ENCODE peak calls at places on chromosomes 6 and 20, in nine cellular contexts. V, N, W, A, T, K, Q, C and B are unnamed samples.

GRCh38 chr20:41159547-41159946 is 22.2 kb downstream of the PLCG1 start:
- DNase-seq in V (no peak), Q (no peak), T (no peak), C (no peak), N (no peak), K (no peak), W (no peak), A (no peak), B (no peak)

GRCh38 chr20:21693322-21693721 is 12.1 kb upstream of the PAX1 start:
- DNase-seq in V (no peak), N (no peak), K (no peak), A (no peak), C (no peak), W (no peak), Q (no peak), T (no peak), B (no peak)

GRCh38 chr6:143125896-143126573 is 65.3 kb downstream of the AIG1 start:
- DNase-seq in K (no peak), Q (no peak), A (no peak), T (no peak), W (no peak), C (no peak), N (no peak), V (no peak), B (no peak)

GRCh38 chr20:23058240-23058639 is 8.8 kb upstream of the THBD start:
- DNase-seq in Q (no peak), N (no peak), W (no peak), V (no peak), C (no peak), T (no peak), K (no peak), A (no peak), B (no peak)

GRCh38 chr20:59455392-59456341 is 148.7 kb upstream of the PHACTR3 start:
- DNase-seq in C (peak), T (no peak), A (no peak), Q (peak), W (no peak), V (no peak), K (no peak), N (peak), B (peak)

GRCh38 chr20:59412251-59412650 is 111.8 kb downstream of the EDN3 start:
- DNase-seq in K (no peak), W (no peak), V (no peak), T (no peak), C (no peak), Q (no peak), A (no peak), N (no peak), B (no peak)

GRCh38 chr6:76026101-76026500 is 46.4 kb downstream of the IMPG1 start:
- DNase-seq in A (no peak), K (no peak), W (no peak), Q (no peak), N (no peak), V (no peak), T (no peak), C (peak), B (no peak)

GRCh38 chr6:40442591-40442990 is 144.6 kb downstream of the LRFN2 start:
- DNase-seq in V (no peak), Q (no peak), T (no peak), W (no peak), N (no peak), A (no peak), K (no peak), C (no peak), B (no peak)

GRCh38 chr6:146341498-146342230 is 202.0 kb upstream of the RAB32 start:
- DNase-seq in C (no peak), T (no peak), N (no peak), K (no peak), W (no peak), A (no peak), Q (no peak), V (no peak), B (no peak)

GRCh38 chr6:45436544-45437440 is 59.1 kb upstream of the SUPT3H start:
- DNase-seq in A (no peak), Q (peak), N (peak), C (peak), T (no peak), K (no peak), W (no peak), V (no peak), B (no peak)

GRCh38 chr6:129621252-129621651 is 88.7 kb downstream of the ARHGAP18 start:
- DNase-seq in N (no peak), A (no peak), W (no peak), V (no peak), K (peak), Q (no peak), C (no peak), T (no peak), B (no peak)

GRCh38 chr20:4728121-4728520 is 6.4 kb downstream of the PRND start:
- DNase-seq in T (no peak), V (no peak), W (no peak), K (no peak), C (peak), A (no peak), Q (peak), N (no peak), B (no peak)

GRCh38 chr6:133983099-133983939 is 30.3 kb downstream of the TBPL1 start:
- DNase-seq in V (no peak), T (peak), N (no peak), A (no peak), C (peak), Q (peak), W (peak), K (no peak), B (no peak)

GRCh38 chr6:34496103-34496685 is 30.3 kb downstream of the PACSIN1 start:
- DNase-seq in Q (no peak), A (no peak), K (no peak), W (peak), N (no peak), T (no peak), C (no peak), V (no peak), B (peak)

GRCh38 chr20:63520594-63520938 is at the start of gene PPDPF:
- DNase-seq in N (peak), A (peak), Q (peak), V (peak), T (peak), W (peak), C (peak), K (peak), B (peak)

GRCh38 chr6:19757036-19757435 is 80.1 kb upstream of the ID4 start:
- DNase-seq in V (no peak), Q (peak), W (no peak), K (no peak), A (no peak), C (no peak), T (no peak), N (no peak), B (no peak)

GRCh38 chr6:47352169-47352568 is 42.5 kb upstream of the TNFRSF21 start:
- DNase-seq in V (no peak), W (no peak), C (no peak), Q (no peak), A (no peak), K (no peak), N (peak), T (no peak), B (no peak)

GRCh38 chr6:98308564-98308963 is 525.8 kb upstream of the POU3F2 start:
- DNase-seq in V (no peak), N (no peak), Q (no peak), T (no peak), W (no peak), A (no peak), C (peak), K (no peak), B (no peak)

GRCh38 chr6:41055149-41055548 is 2.1 kb downstream of the APOBEC2 start:
- DNase-seq in Q (peak), C (no peak), V (peak), N (no peak), K (no peak), T (no peak), A (no peak), W (no peak), B (no peak)

GRCh38 chr6:158067436-158068015 is 85.9 kb downstream of the SYNJ2 start:
- DNase-seq in K (no peak), W (no peak), A (no peak), N (no peak), T (no peak), Q (no peak), C (peak), V (no peak), B (no peak)

GRCh38 chr6:4460595-4461475 is 315.4 kb upstream of the CDYL start:
- DNase-seq in K (peak), N (no peak), C (no peak), W (peak), T (no peak), V (peak), A (peak), Q (peak), B (no peak)

GRCh38 chr6:77657365-77657764 is 4.5 kb downstream of the MEI4 start:
- DNase-seq in K (no peak), C (no peak), W (no peak), N (no peak), A (no peak), Q (no peak), T (no peak), V (no peak), B (no peak)

GRCh38 chr20:32763202-32763999 is 1.2 kb downstream of the DNMT3B start:
- DNase-seq in N (no peak), C (no peak), Q (no peak), K (no peak), V (no peak), A (no peak), T (no peak), W (no peak), B (peak)

GRCh38 chr6:2505624-2506023 is 245.1 kb downstream of the MYLK4 start:
- DNase-seq in K (no peak), Q (no peak), N (no peak), V (no peak), C (no peak), A (no peak), W (no peak), T (no peak), B (no peak)

GRCh38 chr6:106973018-106973840 is 1.3 kb downstream of the CD24 start:
- DNase-seq in N (no peak), T (no peak), K (peak), W (no peak), V (no peak), Q (no peak), C (peak), A (no peak), B (peak)
- H3K27ac ChIP-seq in N (no peak), T (no peak), K (peak), W (no peak), V (no peak), Q (no peak), C (peak), A (no peak), B (peak)

DNA sequence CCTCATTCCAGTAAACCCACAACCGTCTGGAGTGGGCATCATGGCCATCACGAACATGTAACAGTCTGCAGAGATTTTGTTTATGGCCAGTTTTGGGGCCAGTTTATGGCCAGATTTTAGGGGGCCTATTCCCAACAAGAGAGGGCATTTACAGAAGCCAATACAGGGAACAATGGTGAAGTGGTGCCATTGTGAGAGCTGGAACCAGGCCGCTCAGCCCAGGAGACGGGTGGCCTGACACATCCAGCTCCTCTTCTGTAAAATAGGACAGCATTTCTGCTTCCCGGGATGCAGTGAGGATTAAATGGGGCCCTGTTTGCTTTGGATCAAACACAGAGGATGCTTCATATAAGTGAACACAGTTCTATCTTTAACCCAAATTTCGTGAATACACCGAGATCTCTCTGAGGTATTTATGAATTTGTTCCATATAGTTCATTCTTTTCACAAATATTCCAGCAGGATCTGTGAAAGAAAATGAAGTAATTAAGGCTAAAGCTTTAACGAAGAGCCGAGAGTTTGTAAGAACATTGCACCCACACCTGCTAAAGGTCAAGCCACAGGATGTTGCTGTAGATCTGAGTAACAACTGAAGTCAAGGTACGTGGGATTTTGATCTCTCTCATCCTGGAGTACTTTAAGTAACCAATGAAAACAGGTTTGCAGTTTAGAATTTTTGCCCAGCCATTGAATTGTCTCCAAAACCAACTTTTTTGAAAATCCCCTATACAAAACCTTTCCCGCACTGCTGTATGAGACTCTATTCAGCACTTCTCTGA is 14.5 kb upstream of the SIRPG start:
- DNase-seq in N (no peak), Q (no peak), K (no peak), A (no peak), T (no peak), W (no peak), C (no peak), V (no peak), B (no peak)
- TF ChIP-seq CTCF in N (no peak), Q (no peak), K (no peak), A (no peak), T (no peak), W (no peak), C (no peak), V (no peak), B (no peak)

GRCh38 chr6:7243188-7243942 is 69.6 kb downstream of the SSR1 start:
- DNase-seq in A (no peak), K (peak), C (peak), T (no peak), W (no peak), N (peak), V (peak), Q (peak), B (no peak)
- H3K27ac ChIP-seq in A (peak), K (peak), C (no peak), T (peak), W (peak), N (no peak), V (peak), Q (peak), B (peak)

DNA sequence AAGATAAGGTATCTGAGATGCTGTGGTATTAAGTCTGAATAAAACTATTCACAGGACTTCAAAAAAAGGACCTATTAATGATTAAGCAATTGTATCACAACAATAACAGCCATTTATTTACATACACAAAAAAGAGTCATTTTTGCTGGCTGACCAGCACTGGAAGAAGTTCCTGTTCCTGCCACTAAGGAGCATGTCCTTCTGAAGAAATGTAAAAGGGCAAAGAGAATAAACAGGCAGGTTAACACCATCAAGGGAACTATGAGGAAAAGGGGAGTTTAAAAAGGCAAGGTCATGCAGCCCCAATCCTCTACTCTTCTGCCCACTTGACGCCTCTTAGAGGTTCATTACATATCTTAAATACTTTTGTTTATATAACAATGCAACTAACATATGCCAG is 39.3 kb downstream of the REPS1 start:
- DNase-seq in A (no peak), Q (no peak), N (no peak), C (no peak), W (no peak), T (no peak), K (no peak), V (no peak), B (no peak)
- TF ChIP-seq CTCF in A (no peak), Q (no peak), N (no peak), C (no peak), W (no peak), T (no peak), K (no peak), V (no peak), B (no peak)

GRCh38 chr20:57060407-57061057 is 205.9 kb downstream of the BMP7 start:
- DNase-seq in K (no peak), N (no peak), Q (no peak), W (no peak), A (no peak), V (no peak), C (peak), T (no peak), B (no peak)
- H3K27ac ChIP-seq in K (no peak), N (no peak), Q (no peak), W (no peak), A (no peak), V (no peak), C (peak), T (no peak), B (no peak)

DNA sequence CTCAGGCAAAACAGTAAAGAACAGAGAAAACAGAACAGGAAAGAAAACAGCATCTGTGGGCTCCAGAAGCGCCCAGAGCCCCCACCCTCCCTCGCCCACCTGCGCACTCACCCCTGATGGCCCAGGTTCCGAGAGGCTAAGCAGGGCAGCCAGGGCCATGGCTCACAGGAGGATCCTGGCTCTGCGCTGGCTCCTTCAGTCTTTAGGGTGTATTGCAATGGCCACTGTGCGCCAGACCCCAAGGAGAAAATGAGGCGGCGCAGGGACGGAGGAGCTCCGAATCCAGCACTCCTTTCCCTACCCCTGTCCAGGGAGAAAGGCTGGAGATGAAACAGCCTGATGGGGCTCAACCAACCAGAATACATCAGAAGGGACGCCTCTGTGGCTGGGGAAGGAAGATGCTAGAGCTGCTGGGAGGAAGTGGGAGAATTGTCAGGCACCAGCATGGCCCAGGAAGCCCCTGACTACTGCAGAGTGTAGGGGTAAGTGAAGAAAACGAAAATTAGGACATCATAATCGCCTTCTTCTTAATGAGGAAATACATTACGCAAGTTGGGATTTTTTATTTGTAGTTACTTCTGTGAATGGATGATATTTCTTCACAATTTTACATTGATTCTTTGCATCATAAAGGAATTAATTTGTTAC is 49.0 kb downstream of the COL11A2 start:
- DNase-seq in Q (no peak), K (no peak), N (no peak), W (no peak), C (no peak), V (no peak), A (no peak), T (no peak), B (no peak)
- TF ChIP-seq CTCF in Q (no peak), K (no peak), N (no peak), W (no peak), C (no peak), V (no peak), A (no peak), T (no peak), B (no peak)

GRCh38 chr6:30821862-30822784 is 62.2 kb upstream of the DDR1 start:
- DNase-seq in V (no peak), N (peak), T (no peak), W (no peak), A (no peak), C (peak), K (no peak), Q (no peak), B (no peak)
- H3K27ac ChIP-seq in V (peak), N (peak), T (peak), W (peak), A (no peak), C (peak), K (peak), Q (no peak), B (no peak)

DNA sequence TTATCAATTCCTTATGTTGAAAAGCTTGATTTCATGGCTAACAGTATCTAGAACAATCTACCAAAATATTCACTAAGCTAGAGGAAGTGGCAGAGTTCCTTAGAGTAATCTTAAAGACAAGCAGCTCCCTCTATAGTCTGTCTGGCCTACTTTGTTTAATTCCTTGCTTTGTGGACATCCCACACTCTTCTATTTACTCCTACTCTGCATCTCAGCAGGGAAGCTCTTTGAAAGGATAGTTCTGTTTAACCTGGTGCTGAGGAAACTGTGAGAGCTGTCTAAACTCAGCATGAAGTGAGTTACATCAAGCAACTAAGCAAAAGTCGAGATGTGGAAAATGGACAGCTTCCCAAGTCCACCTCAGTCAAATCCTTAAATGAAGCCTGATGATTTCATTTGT is 4.3 kb downstream of the REV3L start:
- DNase-seq in Q (peak), K (no peak), C (peak), A (no peak), T (no peak), W (no peak), V (no peak), N (peak), B (no peak)
- TF ChIP-seq CTCF in Q (peak), K (peak), C (peak), A (peak), T (peak), W (peak), V (peak), N (peak), B (peak)

GRCh38 chr6:26044140-26045045 is 42.8 kb upstream of the HFE start:
- DNase-seq in A (peak), V (no peak), Q (peak), C (no peak), W (peak), T (peak), N (no peak), K (peak), B (peak)
- H3K27ac ChIP-seq in A (peak), V (peak), Q (peak), C (peak), W (peak), T (peak), N (peak), K (peak), B (peak)